ENCODE peak calls at places on chromosomes 4 and X, in eight cellular contexts. W is mesendoderm; K is Panc1; M is upper lobe of right lung; N is right lobe of liver; G is CD4-positive, alpha-beta memory T cell; I is aorta; P is small intestine. C is an unnamed sample. For H3K4me1 and H3K27me3, the result is how much of the 10 kb centered on the place peaks cover.

GRCh38 chr4:108008721-108009120 is 19.0 kb downstream of the HADH start:
- DNase-seq in W (peak), P (no peak), G (no peak), I (no peak), K (peak), M (no peak), N (no peak), C (no peak)

GRCh38 chr4:24991015-24991414 is 39.7 kb downstream of the LGI2 start:
- DNase-seq in M (no peak), W (no peak), N (no peak), K (no peak), P (no peak), I (no peak), G (no peak), C (no peak)

GRCh38 chr4:866761-867390 is 40.9 kb upstream of the CPLX1 start:
- DNase-seq in W (peak), G (no peak), I (no peak), P (no peak), K (no peak), N (peak), M (no peak), C (no peak)

GRCh38 chr4:122765702-122766352 is 33.3 kb downstream of the BBS12 start:
- DNase-seq in N (no peak), G (no peak), M (no peak), I (no peak), P (no peak), K (no peak), W (no peak), C (no peak)

GRCh38 chr4:153166971-153167501 is 37.2 kb upstream of the TRIM2 start:
- DNase-seq in N (no peak), K (no peak), M (no peak), I (no peak), W (no peak), P (no peak), G (no peak), C (no peak)

GRCh38 chr4:25154594-25155265 is 5.5 kb downstream of the SEPSECS start:
- DNase-seq in M (no peak), W (no peak), N (no peak), I (no peak), G (no peak), P (peak), K (no peak), C (no peak)

GRCh38 chrX:103565752-103566151 is 19.6 kb upstream of the TCEAL4 start:
- DNase-seq in I (no peak), N (no peak), W (no peak), K (no peak), G (no peak), P (no peak), M (no peak), C (no peak)

GRCh38 chr4:169975131-169975836 is 50.9 kb downstream of the MFAP3L start:
- DNase-seq in K (no peak), I (no peak), G (no peak), W (no peak), N (no peak), P (no peak), M (no peak), C (no peak)

GRCh38 chr4:123120473-123120872 is 198.1 kb upstream of the NUDT6 start:
- DNase-seq in W (no peak), P (no peak), I (no peak), G (no peak), K (peak), M (no peak), N (no peak), C (no peak)

GRCh38 chr4:146330392-146330791 is 116.1 kb downstream of the REELD1 start:
- DNase-seq in M (no peak), W (no peak), P (no peak), G (no peak), I (no peak), N (no peak), K (no peak), C (no peak)

GRCh38 chr4:90183254-90183653 is 56.1 kb downstream of the CCSER1 start:
- DNase-seq in G (no peak), N (no peak), P (peak), K (no peak), W (no peak), M (no peak), I (no peak), C (no peak)

GRCh38 chr4:121147923-121148443 is 16.1 kb downstream of the TNIP3 start:
- DNase-seq in N (no peak), W (no peak), G (no peak), I (no peak), M (no peak), P (no peak), K (no peak), C (no peak)

GRCh38 chr4:26877417-26877816 is 16.8 kb downstream of the STIM2 start:
- DNase-seq in K (no peak), P (no peak), W (no peak), M (no peak), G (no peak), I (no peak), N (no peak), C (no peak)

GRCh38 chrX:54178100-54178940 is 4.7 kb downstream of the FAM120C start:
- DNase-seq in W (no peak), M (no peak), I (no peak), G (no peak), P (peak), K (no peak), N (no peak), C (no peak)

GRCh38 chrX:118254611-118255010 is 91.3 kb upstream of the WDR44 start:
- DNase-seq in W (peak), I (no peak), N (no peak), K (peak), G (peak), P (peak), M (no peak), C (peak)

GRCh38 chr4:25524616-25525146 is 131.0 kb upstream of the SLC34A2 start:
- DNase-seq in W (no peak), M (no peak), I (no peak), P (no peak), N (no peak), K (no peak), G (no peak), C (no peak)

GRCh38 chrX:22351966-22352365 is 79.3 kb downstream of the CBLL2 start:
- DNase-seq in W (no peak), M (no peak), K (no peak), G (no peak), I (no peak), N (no peak), P (no peak), C (no peak)

GRCh38 chr4:74486905-74487304 is 42.0 kb downstream of the AREG start:
- DNase-seq in P (no peak), M (no peak), K (no peak), N (no peak), I (no peak), G (no peak), W (no peak), C (no peak)

GRCh38 chrX:1215123-1215823 is 2.8 kb upstream of the CRLF2 start:
- DNase-seq in I (peak), W (no peak), K (no peak), N (no peak), G (no peak), M (no peak), P (no peak), C (peak)

GRCh38 chr4:40189997-40190396 is 6.8 kb upstream of the RHOH start:
- DNase-seq in I (no peak), K (no peak), N (no peak), P (no peak), M (no peak), G (no peak), W (no peak), C (peak)

GRCh38 chr4:40186665-40187014 is 10.2 kb upstream of the RHOH start:
- DNase-seq in P (no peak), W (no peak), K (no peak), G (no peak), N (no peak), I (no peak), M (no peak), C (no peak)

GRCh38 chr4:40185830-40186664 is 10.8 kb upstream of the RHOH start:
- DNase-seq in G (no peak), I (no peak), K (no peak), N (no peak), P (no peak), M (no peak), W (no peak), C (no peak)

GRCh38 chr4:40190465-40190864 is 6.4 kb upstream of the RHOH start:
- DNase-seq in W (no peak), P (no peak), I (no peak), M (no peak), G (no peak), N (no peak), K (no peak), C (no peak)

GRCh38 chr4:40187386-40187913 is 9.4 kb upstream of the RHOH start:
- DNase-seq in G (no peak), N (no peak), K (no peak), P (no peak), M (no peak), W (no peak), I (no peak), C (no peak)
- H3K4me1 ChIP-seq in G (under half), N (under half), K (under half), P (under half), M (under half), W (under half), I (under half), C (under half)

DNA sequence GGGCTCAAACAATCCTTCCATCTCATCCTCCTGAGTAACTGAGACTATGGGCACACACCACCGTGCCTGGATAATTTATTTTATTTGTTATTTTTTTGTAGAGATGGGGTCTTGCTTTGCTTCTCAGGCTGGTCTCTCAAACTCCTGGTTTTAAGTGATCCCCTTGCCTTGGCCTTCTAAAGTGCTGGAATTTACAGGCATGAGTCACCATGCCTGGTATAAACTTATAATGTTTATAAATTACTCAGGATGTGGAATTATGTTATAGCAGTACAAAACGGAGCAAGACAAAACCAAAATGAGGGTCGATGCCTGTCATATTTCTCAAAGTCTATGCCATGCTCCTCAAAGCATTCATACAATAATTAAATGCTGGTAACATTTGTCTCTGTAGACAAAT is 29.8 kb upstream of the TEX13C start:
- DNase-seq in I (no peak), P (no peak), W (no peak), M (no peak), G (no peak), N (no peak), K (no peak), C (no peak)
- H3K27me3 ChIP-seq in I (under half), P (under half), W (under half), M (under half), G (under half), N (under half), K (under half), C (under half)

GRCh38 chr4:173242466-173243250 is 74.0 kb downstream of the GALNT7 start:
- DNase-seq in W (no peak), K (no peak), G (no peak), N (no peak), M (no peak), P (no peak), I (no peak), C (no peak)
- H3K4me1 ChIP-seq in W (under half), K (half or more), G (under half), N (under half), M (under half), P (under half), I (under half), C (under half)

GRCh38 chr4:56648245-56649151 is 32.6 kb downstream of the HOPX start:
- DNase-seq in M (no peak), K (no peak), I (no peak), N (no peak), W (no peak), G (no peak), P (no peak), C (no peak)

GRCh38 chr4:56650259-56651070 is 30.6 kb downstream of the HOPX start:
- DNase-seq in G (no peak), M (no peak), P (no peak), N (no peak), W (no peak), I (no peak), K (no peak), C (no peak)

GRCh38 chr4:56651071-56651384 is 30.1 kb downstream of the HOPX start:
- DNase-seq in P (no peak), M (no peak), W (no peak), I (no peak), K (no peak), G (no peak), N (no peak), C (no peak)

GRCh38 chr4:56646341-56646740 is 34.8 kb downstream of the HOPX start:
- DNase-seq in I (no peak), K (no peak), N (no peak), G (no peak), M (no peak), W (no peak), P (no peak), C (no peak)

DNA sequence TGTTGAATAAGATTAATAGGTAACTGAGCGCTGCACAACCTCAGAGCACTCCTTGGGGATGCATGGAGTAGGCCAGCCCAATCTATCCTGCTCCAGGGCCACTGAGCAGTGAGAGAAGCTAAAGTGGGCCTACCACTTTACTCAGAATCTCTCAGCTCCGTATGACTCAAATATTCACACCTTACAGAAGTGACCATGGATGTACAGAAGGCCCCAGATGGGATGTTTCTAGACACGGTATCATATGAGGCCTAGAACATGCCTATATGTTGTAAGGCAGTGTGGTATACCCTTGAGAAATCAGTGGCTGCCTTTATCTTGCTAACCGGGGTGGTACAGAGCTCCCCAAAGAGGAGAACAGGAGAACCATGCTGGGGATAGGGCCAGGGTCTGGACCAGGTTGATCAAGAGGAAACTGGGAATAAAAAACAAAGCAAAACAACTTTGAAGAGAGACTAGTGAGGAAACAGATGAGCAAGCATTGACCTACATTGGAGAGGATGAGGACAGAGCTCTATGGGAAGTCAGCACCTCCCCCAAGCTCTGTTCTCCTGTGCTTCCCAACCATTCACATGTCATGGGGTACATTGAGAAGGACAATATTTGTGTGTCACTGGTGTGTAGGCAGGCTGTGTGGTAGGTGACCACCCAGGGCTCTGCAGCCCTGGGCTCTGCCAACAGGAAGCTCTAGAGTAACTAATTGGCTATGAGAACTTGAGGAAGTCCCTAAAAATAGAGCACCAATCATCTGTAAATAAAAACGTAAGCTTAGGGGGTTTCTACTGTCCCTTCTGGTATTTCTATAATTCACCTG is 31.4 kb downstream of the HOPX start:
- DNase-seq in M (no peak), P (no peak), I (no peak), G (no peak), W (no peak), N (no peak), K (no peak), C (no peak)
- H3K27me3 ChIP-seq in M (under half), P (under half), I (under half), G (under half), W (under half), N (under half), K (under half), C (under half)